ENCODE peak calls at places on chromosomes 12 and 14, in seven cellular contexts. K is H9, Y is mesenchymal stem cell, Q is mesendoderm, Z is trophoblast cell, T is neuronal stem cell, G is H1. U is an unnamed sample.

GRCh38 chr12:26121841-26122680 is 2.8 kb downstream of the BHLHE41 start:
- DNase-seq in G (no peak), Y (peak; percentile 23), Z (no peak), T (no peak), Q (peak; percentile 19), K (peak; percentile 48), U (peak; percentile 34)

GRCh38 chr12:55715833-55716581 is at the start of gene BLOC1S1:
- DNase-seq in Z (peak; percentile 93), T (peak; percentile 94), Y (peak; percentile 92), K (peak; percentile 96), Q (peak; percentile 97), G (no peak), U (peak; percentile 91)

GRCh38 chr14:64680013-64680674 is 24.1 kb upstream of the PLEKHG3 start:
- DNase-seq in Z (no peak), K (no peak), Q (no peak), G (no peak), T (no peak), Y (no peak), U (no peak)

GRCh38 chr12:53659609-53660008 is 16.3 kb downstream of the ATP5MC2 start:
- DNase-seq in Q (no peak), K (no peak), Y (peak; percentile 20), T (no peak), G (no peak), Z (no peak), U (peak; percentile 22)

GRCh38 chr12:116964004-116964739 is 53.4 kb downstream of the FBXW8 start:
- DNase-seq in Q (no peak), K (no peak), Z (no peak), Y (no peak), T (no peak), G (no peak), U (peak; percentile 7)

GRCh38 chr12:17038923-17039322 is 433.0 kb upstream of the LMO3 start:
- DNase-seq in Z (no peak), T (no peak), Y (no peak), K (no peak), Q (no peak), G (no peak), U (no peak)

GRCh38 chr12:3603576-3603975 is 112.6 kb downstream of the PRMT8 start:
- DNase-seq in G (no peak), Q (no peak), K (no peak), T (no peak), Y (no peak), Z (no peak), U (no peak)

GRCh38 chr12:60101715-60102114 is 505.9 kb downstream of the SLC16A7 start:
- DNase-seq in Q (no peak), T (no peak), Y (peak; percentile 11), K (no peak), G (no peak), Z (no peak), U (peak; percentile 52)

GRCh38 chr12:78981-79380 is 12.4 kb downstream of the IQSEC3 start:
- DNase-seq in Y (no peak), Q (no peak), K (peak; percentile 26), T (no peak), G (no peak), Z (no peak), U (no peak)

GRCh38 chr12:124621296-124621660 is 53.9 kb upstream of the NCOR2 start:
- DNase-seq in T (no peak), Z (peak; percentile 68), K (peak; percentile 70), Q (peak; percentile 74), Y (no peak), G (peak; percentile 27), U (peak; percentile 44)

GRCh38 chr14:21070083-21070609 is at the start of gene ARHGEF40:
- DNase-seq in G (no peak), K (peak; percentile 50), Q (peak; percentile 63), T (no peak), Y (peak; percentile 53), Z (peak; percentile 29), U (peak; percentile 33)

GRCh38 chr12:19946549-19946948 is 421.8 kb upstream of the PDE3A start:
- DNase-seq in K (no peak), T (no peak), Y (peak; percentile 96), Q (no peak), G (no peak), Z (peak; percentile 8), U (peak; percentile 98)

GRCh38 chr12:119113587-119113986 is 65.1 kb upstream of the HSPB8 start:
- DNase-seq in Z (no peak), T (no peak), K (no peak), Y (no peak), Q (no peak), G (no peak), U (no peak)

GRCh38 chr12:12201274-12201758 is 65.5 kb downstream of the LRP6 start:
- DNase-seq in Q (no peak), T (no peak), Y (no peak), Z (no peak), G (no peak), K (no peak), U (peak; percentile 65)

GRCh38 chr14:70208380-70208779 is 19.6 kb upstream of the SLC8A3 start:
- DNase-seq in K (no peak), G (no peak), T (no peak), Z (no peak), Y (no peak), Q (no peak), U (no peak)

GRCh38 chr12:2395352-2395977 is 342.7 kb downstream of the CACNA1C start:
- DNase-seq in G (peak; percentile 41), Y (peak; percentile 48), Q (peak; percentile 83), Z (peak; percentile 25), K (peak; percentile 86), T (peak; percentile 64), U (peak; percentile 28)

DNA sequence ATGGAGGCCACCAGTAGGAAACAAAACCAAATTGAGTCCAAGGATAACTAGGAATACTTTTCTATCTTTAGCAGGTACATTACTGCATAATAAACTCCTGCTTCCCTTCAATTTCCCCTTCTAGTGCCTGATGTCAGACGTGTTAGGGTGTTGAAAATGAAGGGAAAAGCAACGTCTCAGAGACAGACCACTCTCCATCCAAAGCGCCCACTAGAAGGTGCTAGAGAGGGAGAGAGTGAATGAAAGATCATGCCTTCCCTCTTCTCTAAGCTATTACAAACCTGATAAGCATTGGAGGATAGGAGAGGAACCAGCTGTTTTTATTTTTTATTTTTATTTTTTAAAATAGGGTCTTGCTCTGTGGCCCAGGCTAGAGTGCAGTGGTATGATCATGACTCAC is 64.1 kb downstream of the ZNF641 start:
- DNase-seq in T (no peak), Q (peak; percentile 58), Z (peak; percentile 19), G (no peak), K (no peak), Y (no peak), U (no peak)
- H3K4me2 ChIP-seq in T (no peak overlapping the region), Q (no peak overlapping the region), Z (no peak overlapping the region), G (no peak overlapping the region), K (no peak overlapping the region), Y (no peak overlapping the region), U (no peak overlapping the region)

DNA sequence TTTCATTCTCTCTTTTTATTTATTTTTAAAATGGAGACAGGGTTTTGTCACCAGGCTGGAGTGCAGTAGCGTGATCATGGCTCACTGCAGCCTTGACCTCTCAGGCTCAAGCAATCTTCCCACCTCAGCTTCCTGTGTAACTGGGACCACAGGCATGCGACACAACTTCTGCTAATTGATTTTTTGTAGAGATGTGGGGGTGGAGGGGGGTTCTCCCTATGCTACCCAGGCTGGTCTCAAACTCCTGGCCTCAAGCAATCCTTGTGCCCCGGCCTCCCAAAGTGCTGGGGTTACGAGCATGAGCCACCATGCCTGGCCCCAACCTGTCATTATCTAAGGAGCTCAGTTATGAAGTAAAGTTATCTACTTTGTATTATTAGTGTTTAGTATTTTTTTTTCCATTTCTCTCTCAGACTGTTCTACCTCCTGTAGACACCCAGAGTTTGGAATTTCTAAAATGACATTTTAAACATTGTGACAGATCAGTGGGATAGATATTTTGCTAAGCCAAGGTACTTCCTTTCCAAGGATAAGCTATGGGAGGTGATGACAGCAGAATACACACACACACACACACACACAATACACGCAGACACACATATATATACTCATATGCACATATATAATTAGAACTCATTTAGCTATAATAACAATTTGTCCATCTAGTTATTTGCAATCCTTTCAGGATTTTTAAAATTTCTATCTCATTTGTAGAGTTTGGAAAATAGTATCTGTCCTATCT is 2.1 kb upstream of the USP44 start:
- DNase-seq in Z (no peak), Y (no peak), Q (no peak), T (no peak), K (no peak), G (no peak), U (no peak)
- H2BK5ac ChIP-seq in Z (no peak overlapping the region), Y (no peak overlapping the region), Q (no peak overlapping the region), T (no peak overlapping the region), K (no peak overlapping the region), G (peak overlapping the region; percentile 1), U (no peak overlapping the region)

GRCh38 chr12:75694891-75695290 is 183.5 kb upstream of the KRR1 start:
- DNase-seq in Q (no peak), Z (no peak), K (no peak), T (no peak), G (no peak), Y (no peak), U (peak; percentile 43)

GRCh38 chr12:75701859-75702258 is 190.4 kb upstream of the KRR1 start:
- DNase-seq in Z (no peak), T (no peak), G (no peak), Q (no peak), K (no peak), Y (no peak), U (no peak)

GRCh38 chr12:75699251-75699650 is 187.8 kb upstream of the KRR1 start:
- DNase-seq in T (no peak), Y (no peak), G (no peak), K (no peak), Q (no peak), Z (no peak), U (no peak)

GRCh38 chr12:75699728-75700496 is 188.5 kb upstream of the KRR1 start:
- DNase-seq in K (no peak), Z (no peak), G (no peak), Y (no peak), T (no peak), Q (peak; percentile 72), U (peak; percentile 67)

DNA sequence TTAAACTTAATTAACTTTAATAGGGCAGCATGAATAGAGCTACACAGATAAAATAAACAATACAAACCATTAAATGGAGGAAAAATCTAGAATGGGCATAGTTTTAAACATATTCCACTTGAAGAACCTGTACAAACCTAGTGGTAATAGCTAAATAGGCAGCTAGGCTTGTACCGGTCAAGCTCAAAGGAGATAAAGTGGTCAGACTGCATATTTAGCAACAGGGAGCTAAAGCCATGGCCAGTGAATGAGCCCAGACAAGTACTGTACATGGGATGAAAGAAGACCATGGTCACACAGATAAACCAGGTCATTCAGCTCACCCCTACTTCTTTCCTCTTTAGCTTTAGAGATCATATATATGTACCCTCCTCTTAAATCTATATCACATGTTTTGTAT is 186.6 kb upstream of the KRR1 start:
- DNase-seq in G (no peak), Q (no peak), K (no peak), T (no peak), Z (peak; percentile 5), Y (no peak), U (no peak)
- H3K4me2 ChIP-seq in G (no peak overlapping the region), Q (no peak overlapping the region), K (no peak overlapping the region), T (no peak overlapping the region), Z (no peak overlapping the region), Y (no peak overlapping the region), U (no peak overlapping the region)

DNA sequence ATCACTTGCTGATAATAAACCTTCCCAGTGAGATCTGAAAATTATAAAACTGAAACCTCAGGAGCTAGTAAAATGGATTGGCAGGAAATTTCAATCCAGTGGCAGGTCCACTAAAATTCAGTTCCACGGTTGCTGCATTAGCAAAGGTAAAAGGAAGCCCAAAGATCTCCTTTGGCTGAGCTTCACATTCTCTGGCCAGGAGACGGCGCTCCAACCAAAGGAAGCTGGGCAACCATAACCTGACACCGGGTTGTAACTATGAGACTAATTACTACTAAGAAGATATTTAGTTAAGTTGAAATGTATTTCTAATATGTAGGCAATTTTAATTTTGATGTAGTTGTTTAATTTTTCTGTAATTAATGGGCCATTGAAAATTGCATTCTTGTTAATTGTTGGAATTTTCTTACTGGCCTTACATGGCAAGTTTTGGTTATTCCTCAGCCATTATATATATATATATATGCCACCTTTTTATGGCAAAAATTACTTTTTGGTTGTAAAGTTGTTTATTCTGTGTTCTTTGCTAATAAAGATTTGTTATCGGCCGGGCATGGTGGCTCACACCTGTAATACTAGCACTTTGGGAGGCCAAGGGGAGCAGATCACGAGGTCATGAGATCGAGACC is 17.0 kb downstream of the OR8S1 start:
- DNase-seq in T (peak; percentile 32), G (peak; percentile 9), K (peak; percentile 55), Y (peak; percentile 19), Q (peak; percentile 58), Z (no peak), U (peak; percentile 31)
- H2BK5ac ChIP-seq in T (no peak overlapping the region), G (no peak overlapping the region), K (no peak overlapping the region), Y (no peak overlapping the region), Q (no peak overlapping the region), Z (no peak overlapping the region), U (no peak overlapping the region)